ENCODE peak calls at places on chromosomes 13 and 19, in nine cellular contexts. One of them, this sample, is unnamed.

GRCh38 chr19:42442833-42443232 is at the start of gene CXCL17:
- DNase-seq in testis: no peak
- DNase-seq in brain microvascular endothelial cell: no peak
- DNase-seq in cardiac muscle cell: no peak
- DNase-seq in tibial nerve: no peak
- DNase-seq in psoas muscle: no peak
- DNase-seq in aorta: no peak
- DNase-seq in left lung: no peak
- DNase-seq in right lobe of liver: no peak
- DNase-seq in this sample: no peak

GRCh38 chr19:11092181-11092538 is 2.9 kb downstream of the LDLR start:
- DNase-seq in tibial nerve: no peak
- DNase-seq in right lobe of liver: no peak
- DNase-seq in cardiac muscle cell: peak; percentile 68
- DNase-seq in psoas muscle: no peak
- DNase-seq in left lung: no peak
- DNase-seq in aorta: no peak
- DNase-seq in testis: no peak
- DNase-seq in brain microvascular endothelial cell: peak; percentile 67
- DNase-seq in this sample: no peak

GRCh38 chr13:107144432-107144831 is 576.5 kb upstream of the ARGLU1 start:
- DNase-seq in left lung: no peak
- DNase-seq in testis: no peak
- DNase-seq in aorta: no peak
- DNase-seq in tibial nerve: no peak
- DNase-seq in psoas muscle: no peak
- DNase-seq in cardiac muscle cell: peak; percentile 22
- DNase-seq in brain microvascular endothelial cell: no peak
- DNase-seq in right lobe of liver: no peak
- DNase-seq in this sample: no peak

GRCh38 chr19:38848299-38849146 is 1.3 kb downstream of the HNRNPL start:
- DNase-seq in psoas muscle: no peak
- DNase-seq in cardiac muscle cell: no peak
- DNase-seq in testis: no peak
- DNase-seq in aorta: no peak
- DNase-seq in tibial nerve: no peak
- DNase-seq in left lung: no peak
- DNase-seq in right lobe of liver: no peak
- DNase-seq in brain microvascular endothelial cell: no peak
- DNase-seq in this sample: peak; percentile 28

GRCh38 chr19:40264314-40265054 is 20.7 kb downstream of the AKT2 start:
- DNase-seq in cardiac muscle cell: no peak
- DNase-seq in left lung: no peak
- DNase-seq in right lobe of liver: no peak
- DNase-seq in aorta: no peak
- DNase-seq in brain microvascular endothelial cell: no peak
- DNase-seq in testis: no peak
- DNase-seq in tibial nerve: no peak
- DNase-seq in psoas muscle: no peak
- DNase-seq in this sample: no peak

GRCh38 chr13:97477824-97478223 is 43.9 kb downstream of the RAP2A start:
- DNase-seq in testis: no peak
- DNase-seq in right lobe of liver: no peak
- DNase-seq in psoas muscle: no peak
- DNase-seq in aorta: no peak
- DNase-seq in cardiac muscle cell: no peak
- DNase-seq in tibial nerve: no peak
- DNase-seq in left lung: no peak
- DNase-seq in brain microvascular endothelial cell: no peak
- DNase-seq in this sample: no peak

GRCh38 chr19:34712606-34713261 is 21.3 kb upstream of the ZNF181 start:
- DNase-seq in cardiac muscle cell: peak; percentile 90
- DNase-seq in testis: peak; percentile 71
- DNase-seq in left lung: no peak
- DNase-seq in right lobe of liver: peak; percentile 68
- DNase-seq in brain microvascular endothelial cell: peak; percentile 68
- DNase-seq in aorta: no peak
- DNase-seq in psoas muscle: no peak
- DNase-seq in tibial nerve: no peak
- DNase-seq in this sample: peak; percentile 76

GRCh38 chr19:2449019-2449418 is 7.7 kb downstream of the LMNB2 start:
- DNase-seq in tibial nerve: no peak
- DNase-seq in right lobe of liver: no peak
- DNase-seq in aorta: no peak
- DNase-seq in brain microvascular endothelial cell: no peak
- DNase-seq in cardiac muscle cell: no peak
- DNase-seq in left lung: no peak
- DNase-seq in psoas muscle: no peak
- DNase-seq in testis: no peak
- DNase-seq in this sample: no peak

GRCh38 chr13:98174995-98175394 is 2.1 kb downstream of the RNF113B start:
- DNase-seq in right lobe of liver: no peak
- DNase-seq in testis: no peak
- DNase-seq in tibial nerve: no peak
- DNase-seq in brain microvascular endothelial cell: no peak
- DNase-seq in left lung: no peak
- DNase-seq in psoas muscle: no peak
- DNase-seq in cardiac muscle cell: no peak
- DNase-seq in aorta: no peak
- DNase-seq in this sample: no peak

GRCh38 chr13:76641056-76641455 is 245.1 kb downstream of the KCTD12 start:
- DNase-seq in brain microvascular endothelial cell: no peak
- DNase-seq in tibial nerve: no peak
- DNase-seq in right lobe of liver: no peak
- DNase-seq in testis: no peak
- DNase-seq in cardiac muscle cell: peak; percentile 53
- DNase-seq in aorta: no peak
- DNase-seq in psoas muscle: no peak
- DNase-seq in left lung: no peak
- DNase-seq in this sample: no peak

GRCh38 chr13:113204378-113204734 is 4.1 kb downstream of the PCID2 start:
- DNase-seq in testis: no peak
- DNase-seq in psoas muscle: no peak
- DNase-seq in left lung: peak; percentile 38
- DNase-seq in cardiac muscle cell: no peak
- DNase-seq in brain microvascular endothelial cell: no peak
- DNase-seq in tibial nerve: no peak
- DNase-seq in aorta: no peak
- DNase-seq in right lobe of liver: no peak
- DNase-seq in this sample: no peak

GRCh38 chr19:35703343-35703742 is 1.0 kb upstream of the ZBTB32 start:
- DNase-seq in tibial nerve: no peak
- DNase-seq in psoas muscle: no peak
- DNase-seq in aorta: no peak
- DNase-seq in left lung: no peak
- DNase-seq in cardiac muscle cell: no peak
- DNase-seq in brain microvascular endothelial cell: no peak
- DNase-seq in right lobe of liver: no peak
- DNase-seq in testis: no peak
- DNase-seq in this sample: no peak

GRCh38 chr13:30748717-30749116 is 13.4 kb downstream of the ALOX5AP start:
- DNase-seq in testis: no peak
- DNase-seq in cardiac muscle cell: no peak
- DNase-seq in brain microvascular endothelial cell: no peak
- DNase-seq in tibial nerve: no peak
- DNase-seq in right lobe of liver: no peak
- DNase-seq in aorta: no peak
- DNase-seq in left lung: no peak
- DNase-seq in psoas muscle: no peak
- DNase-seq in this sample: no peak

GRCh38 chr19:49983645-49984229 is 22.8 kb upstream of the SIGLEC11 start:
- DNase-seq in cardiac muscle cell: peak; percentile 52
- DNase-seq in left lung: no peak
- DNase-seq in psoas muscle: peak; percentile 34
- DNase-seq in testis: peak; percentile 82
- DNase-seq in tibial nerve: peak; percentile 52
- DNase-seq in brain microvascular endothelial cell: peak; percentile 28
- DNase-seq in right lobe of liver: peak; percentile 67
- DNase-seq in aorta: peak; percentile 85
- DNase-seq in this sample: peak; percentile 78

GRCh38 chr19:932647-933552 is 7.1 kb downstream of the ARID3A start:
- DNase-seq in right lobe of liver: no peak
- DNase-seq in brain microvascular endothelial cell: peak; percentile 70
- DNase-seq in testis: no peak
- DNase-seq in psoas muscle: peak; percentile 83
- DNase-seq in aorta: no peak
- DNase-seq in left lung: peak; percentile 91
- DNase-seq in cardiac muscle cell: peak; percentile 97
- DNase-seq in tibial nerve: peak; percentile 72
- DNase-seq in this sample: no peak

GRCh38 chr13:91375119-91375729 is 23.2 kb upstream of the GPC5 start:
- DNase-seq in right lobe of liver: no peak
- DNase-seq in aorta: no peak
- DNase-seq in brain microvascular endothelial cell: no peak
- DNase-seq in cardiac muscle cell: peak; percentile 35
- DNase-seq in tibial nerve: no peak
- DNase-seq in testis: no peak
- DNase-seq in left lung: no peak
- DNase-seq in psoas muscle: no peak
- DNase-seq in this sample: no peak

GRCh38 chr13:51793570-51794273 is 10.2 kb downstream of the DHRS12 start:
- DNase-seq in aorta: no peak
- DNase-seq in testis: no peak
- DNase-seq in right lobe of liver: no peak
- DNase-seq in cardiac muscle cell: peak; percentile 72
- DNase-seq in tibial nerve: no peak
- DNase-seq in brain microvascular endothelial cell: peak; percentile 85
- DNase-seq in psoas muscle: no peak
- DNase-seq in left lung: no peak
- DNase-seq in this sample: peak; percentile 85

GRCh38 chr13:28494861-28495585 is at the start of gene FLT1:
- DNase-seq in brain microvascular endothelial cell: no peak
- DNase-seq in right lobe of liver: peak; percentile 69
- DNase-seq in tibial nerve: no peak
- DNase-seq in left lung: peak; percentile 89
- DNase-seq in testis: peak; percentile 47
- DNase-seq in psoas muscle: peak; percentile 55
- DNase-seq in aorta: peak; percentile 83
- DNase-seq in cardiac muscle cell: peak; percentile 48
- DNase-seq in this sample: peak; percentile 47

GRCh38 chr19:52219611-52220010 is 29.8 kb downstream of the PPP2R1A start:
- DNase-seq in cardiac muscle cell: no peak
- DNase-seq in aorta: peak; percentile 24
- DNase-seq in right lobe of liver: no peak
- DNase-seq in tibial nerve: no peak
- DNase-seq in psoas muscle: no peak
- DNase-seq in left lung: no peak
- DNase-seq in brain microvascular endothelial cell: no peak
- DNase-seq in testis: no peak
- DNase-seq in this sample: no peak
- H3K4me3 ChIP-seq in cardiac muscle cell: no peak overlapping the region
- H3K4me3 ChIP-seq in aorta: no peak overlapping the region
- H3K4me3 ChIP-seq in right lobe of liver: no peak overlapping the region
- H3K4me3 ChIP-seq in tibial nerve: no peak overlapping the region
- H3K4me3 ChIP-seq in psoas muscle: no peak overlapping the region
- H3K4me3 ChIP-seq in left lung: no peak overlapping the region
- H3K4me3 ChIP-seq in brain microvascular endothelial cell: no peak overlapping the region
- H3K4me3 ChIP-seq in testis: no peak overlapping the region
- H3K4me3 ChIP-seq in this sample: no peak overlapping the region

DNA sequence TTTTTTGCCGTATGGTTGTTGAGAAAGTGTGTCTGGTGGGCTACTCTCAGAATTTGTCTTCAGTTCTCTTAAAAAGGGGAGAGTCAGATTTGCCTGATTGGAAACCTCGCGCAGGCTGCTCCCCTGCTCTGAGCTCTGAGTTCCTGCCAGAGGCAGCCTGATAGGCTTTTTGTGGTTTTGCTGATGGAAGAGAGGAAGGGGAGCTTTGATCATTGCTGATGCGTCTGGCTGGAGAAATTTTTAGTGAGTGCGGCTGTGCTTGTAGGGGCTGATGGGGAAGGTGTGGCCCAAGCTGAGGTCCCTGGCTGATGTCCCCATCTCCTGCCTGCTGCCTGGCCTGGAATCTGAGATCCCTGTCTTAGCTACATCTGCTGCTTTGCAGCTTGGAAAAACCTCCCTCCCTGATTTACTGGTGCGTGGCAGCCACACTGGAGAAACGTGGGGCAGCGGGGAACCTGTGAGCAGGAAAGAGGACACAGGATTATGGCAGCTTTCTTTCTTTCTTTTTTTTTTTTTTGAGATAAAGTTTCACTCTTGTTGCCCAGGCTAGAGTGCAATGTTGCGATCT is 2.9 kb downstream of the CHST8 start:
- DNase-seq in tibial nerve: no peak
- DNase-seq in right lobe of liver: no peak
- DNase-seq in left lung: no peak
- DNase-seq in aorta: peak; percentile 46
- DNase-seq in brain microvascular endothelial cell: no peak
- DNase-seq in testis: no peak
- DNase-seq in psoas muscle: no peak
- DNase-seq in cardiac muscle cell: no peak
- DNase-seq in this sample: no peak
- H3K27me3 ChIP-seq in tibial nerve: peaks cover 34% of the 10 kb centered on the region
- H3K27me3 ChIP-seq in right lobe of liver: no peaks in the 10 kb centered on the region
- H3K27me3 ChIP-seq in left lung: peaks cover 39% of the 10 kb centered on the region
- H3K27me3 ChIP-seq in aorta: no peaks in the 10 kb centered on the region
- H3K27me3 ChIP-seq in brain microvascular endothelial cell: peaks cover 49% of the 10 kb centered on the region
- H3K27me3 ChIP-seq in testis: no peaks in the 10 kb centered on the region
- H3K27me3 ChIP-seq in psoas muscle: peaks cover 19% of the 10 kb centered on the region
- H3K27me3 ChIP-seq in cardiac muscle cell: peaks cover 85% of the 10 kb centered on the region
- H3K27me3 ChIP-seq in this sample: peaks cover 37% of the 10 kb centered on the region

GRCh38 chr19:13060233-13060963 is 42.3 kb downstream of the LYL1 start:
- DNase-seq in testis: peak; percentile 72
- DNase-seq in right lobe of liver: no peak
- DNase-seq in cardiac muscle cell: peak; percentile 58
- DNase-seq in tibial nerve: no peak
- DNase-seq in aorta: peak; percentile 87
- DNase-seq in left lung: no peak
- DNase-seq in psoas muscle: no peak
- DNase-seq in brain microvascular endothelial cell: no peak
- DNase-seq in this sample: peak; percentile 50
- H3K27ac ChIP-seq in testis: peak overlapping the region; percentile 63
- H3K27ac ChIP-seq in right lobe of liver: no peak overlapping the region
- H3K27ac ChIP-seq in cardiac muscle cell: no peak overlapping the region
- H3K27ac ChIP-seq in tibial nerve: peak overlapping the region; percentile 96
- H3K27ac ChIP-seq in aorta: no peak overlapping the region
- H3K27ac ChIP-seq in left lung: peak overlapping the region; percentile 86
- H3K27ac ChIP-seq in psoas muscle: peak overlapping the region; percentile 81
- H3K27ac ChIP-seq in brain microvascular endothelial cell: no peak overlapping the region
- H3K27ac ChIP-seq in this sample: no peak overlapping the region

GRCh38 chr19:9348253-9348652 is 14.6 kb upstream of the ZNF177 start:
- DNase-seq in cardiac muscle cell: no peak
- DNase-seq in psoas muscle: no peak
- DNase-seq in aorta: no peak
- DNase-seq in right lobe of liver: no peak
- DNase-seq in left lung: no peak
- DNase-seq in brain microvascular endothelial cell: no peak
- DNase-seq in testis: no peak
- DNase-seq in tibial nerve: no peak
- DNase-seq in this sample: no peak

GRCh38 chr19:9348671-9349070 is 14.1 kb upstream of the ZNF177 start:
- DNase-seq in aorta: no peak
- DNase-seq in testis: no peak
- DNase-seq in left lung: peak; percentile 56
- DNase-seq in cardiac muscle cell: no peak
- DNase-seq in brain microvascular endothelial cell: no peak
- DNase-seq in tibial nerve: no peak
- DNase-seq in psoas muscle: no peak
- DNase-seq in right lobe of liver: no peak
- DNase-seq in this sample: no peak

GRCh38 chr19:9345005-9345404 is 17.8 kb upstream of the ZNF177 start:
- DNase-seq in testis: no peak
- DNase-seq in aorta: no peak
- DNase-seq in brain microvascular endothelial cell: no peak
- DNase-seq in psoas muscle: no peak
- DNase-seq in left lung: no peak
- DNase-seq in right lobe of liver: no peak
- DNase-seq in cardiac muscle cell: no peak
- DNase-seq in tibial nerve: no peak
- DNase-seq in this sample: no peak

GRCh38 chr19:9342610-9343304 is 18.8 kb downstream of the ZNF559 start:
- DNase-seq in tibial nerve: no peak
- DNase-seq in left lung: no peak
- DNase-seq in aorta: no peak
- DNase-seq in cardiac muscle cell: no peak
- DNase-seq in psoas muscle: no peak
- DNase-seq in right lobe of liver: no peak
- DNase-seq in brain microvascular endothelial cell: no peak
- DNase-seq in testis: no peak
- DNase-seq in this sample: no peak
- H3K4me3 ChIP-seq in tibial nerve: no peak overlapping the region
- H3K4me3 ChIP-seq in left lung: no peak overlapping the region
- H3K4me3 ChIP-seq in aorta: peak overlapping the region; percentile 4
- H3K4me3 ChIP-seq in cardiac muscle cell: no peak overlapping the region
- H3K4me3 ChIP-seq in psoas muscle: no peak overlapping the region
- H3K4me3 ChIP-seq in right lobe of liver: no peak overlapping the region
- H3K4me3 ChIP-seq in brain microvascular endothelial cell: no peak overlapping the region
- H3K4me3 ChIP-seq in testis: no peak overlapping the region
- H3K4me3 ChIP-seq in this sample: no peak overlapping the region

This sample was measured in adrenal gland.